ENCODE peak calls at places on chromosome 22, in ten cellular contexts. B, U, G, T, R, L, C, W, J and H are unnamed samples.

GRCh38 chr22:25169278-25170031 is 30.2 kb upstream of the CRYBB3 start:
- DNase-seq in C (no peak), J (peak), W (no peak), G (no peak), R (peak), B (no peak), T (no peak), U (no peak), L (no peak), H (no peak)

GRCh38 chr22:44622147-44622427 is 79.9 kb upstream of the PRR5 start:
- DNase-seq in C (no peak), L (no peak), J (no peak), R (no peak), W (no peak), U (no peak), T (no peak), B (no peak), G (no peak), H (peak)

GRCh38 chr22:20551805-20552449 is 44.5 kb downstream of the MED15 start:
- DNase-seq in L (no peak), T (no peak), U (no peak), B (no peak), R (no peak), W (no peak), G (no peak), J (no peak), C (no peak), H (peak)

GRCh38 chr22:36454916-36455570 is 26.4 kb downstream of the TXN2 start:
- DNase-seq in B (peak), U (peak), L (no peak), T (peak), J (peak), G (peak), W (peak), C (peak), R (peak), H (peak)

GRCh38 chr22:33126881-33127280 is 68.7 kb upstream of the SYN3 start:
- DNase-seq in T (no peak), C (peak), J (no peak), U (no peak), L (no peak), G (no peak), B (no peak), W (no peak), R (no peak), H (no peak)

GRCh38 chr22:50260801-50261614 is 475 bp downstream of the MAPK12 start:
- DNase-seq in W (no peak), R (no peak), C (peak), G (peak), U (no peak), B (peak), L (no peak), T (peak), J (no peak), H (no peak)

GRCh38 chr22:26161746-26162145 is 7.5 kb upstream of the SEZ6L start:
- DNase-seq in L (no peak), B (no peak), U (no peak), G (no peak), W (no peak), T (no peak), R (no peak), J (no peak), C (no peak), H (no peak)

GRCh38 chr22:37028692-37029674 is 9.4 kb downstream of the MPST start:
- DNase-seq in B (no peak), L (no peak), U (no peak), G (no peak), W (no peak), R (no peak), C (no peak), T (peak), J (no peak), H (no peak)

GRCh38 chr22:37173709-37174108 is 14.3 kb downstream of the C1QTNF6 start:
- DNase-seq in R (no peak), T (no peak), J (no peak), G (no peak), B (no peak), C (no peak), U (no peak), W (no peak), L (no peak), H (peak)

GRCh38 chr22:32904044-32904443 is 102.5 kb downstream of the TIMP3 start:
- DNase-seq in U (no peak), T (no peak), L (no peak), C (peak), W (no peak), G (no peak), R (no peak), J (peak), B (peak), H (no peak)

GRCh38 chr22:43996170-43996980 is 27.7 kb upstream of the PARVB start:
- DNase-seq in T (peak), C (no peak), R (no peak), G (peak), L (no peak), B (peak), J (no peak), W (no peak), U (no peak), H (peak)

GRCh38 chr22:44028091-44028490 is 4.0 kb downstream of the PARVB start:
- DNase-seq in U (no peak), B (no peak), G (no peak), W (no peak), T (no peak), C (no peak), R (no peak), L (no peak), J (no peak), H (no peak)

GRCh38 chr22:36366291-36366708 is 21.5 kb downstream of the MYH9 start:
- DNase-seq in T (no peak), R (no peak), C (no peak), L (no peak), U (no peak), G (no peak), B (no peak), J (no peak), W (no peak), H (no peak)

GRCh38 chr22:28142361-28142801 is 223.3 kb upstream of the PITPNB start:
- DNase-seq in W (no peak), T (no peak), U (no peak), R (peak), B (no peak), L (no peak), G (no peak), J (no peak), C (no peak), H (no peak)

DNA sequence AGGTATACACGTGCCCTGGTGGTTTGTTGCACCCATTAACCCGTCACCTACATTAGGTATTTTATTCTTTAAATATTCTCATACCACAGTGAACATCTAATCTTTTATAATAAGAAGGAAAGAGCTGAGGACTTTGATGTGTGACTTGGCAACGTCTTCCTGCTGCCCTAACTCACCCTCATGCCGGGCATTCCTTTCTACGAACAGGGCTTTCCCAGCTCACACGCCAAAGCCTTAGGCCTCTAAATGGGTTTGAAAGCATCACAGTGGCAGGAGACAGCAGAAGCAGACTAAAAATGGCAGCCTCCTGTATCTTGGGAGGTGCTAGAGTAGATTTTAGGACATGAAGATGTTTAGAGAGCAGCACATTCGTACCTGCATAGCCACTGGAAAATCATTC is 52.6 kb downstream of the CLTCL1 start:
- DNase-seq in W (no peak), R (no peak), L (no peak), U (no peak), G (no peak), T (no peak), C (no peak), B (no peak), J (no peak), H (no peak)
- TF ChIP-seq CTCF in W (no peak), R (no peak), L (no peak), U (no peak), G (no peak), T (no peak), C (no peak), B (no peak), J (no peak), H (no peak)

DNA sequence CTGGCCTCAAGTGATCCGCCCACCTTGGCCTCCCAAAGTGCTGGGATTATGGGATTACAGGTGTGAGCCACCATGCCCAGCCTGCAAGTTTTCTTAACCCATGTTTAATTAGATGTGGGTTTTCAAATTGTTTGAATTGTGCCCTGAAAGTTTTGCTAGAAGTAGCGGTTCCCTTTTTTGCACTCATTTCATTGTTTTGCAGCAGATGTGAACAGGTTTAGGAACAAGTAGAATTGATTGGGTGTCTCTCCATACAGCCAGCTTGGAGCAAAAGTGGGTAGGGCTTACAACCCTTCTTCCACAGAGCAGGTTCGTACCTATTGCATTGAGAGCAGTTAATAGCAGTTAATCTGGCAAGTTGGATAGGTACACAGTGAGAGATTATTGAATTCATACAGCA is 16.1 kb downstream of the EWSR1 start:
- DNase-seq in C (no peak), G (no peak), U (no peak), R (no peak), B (no peak), J (no peak), T (no peak), L (no peak), W (no peak), H (no peak)
- TF ChIP-seq POLR2AphosphoS5 in C (no peak), G (no peak), U (no peak), R (no peak), B (no peak), J (no peak), T (no peak), L (no peak), W (no peak), H (no peak)

GRCh38 chr22:46589871-46590271 is 30.3 kb upstream of the GRAMD4 start:
- DNase-seq in U (no peak), J (no peak), L (no peak), B (no peak), W (no peak), R (no peak), G (no peak), C (no peak), T (peak), H (no peak)
- TF ChIP-seq CTCF in U (no peak), J (no peak), L (no peak), B (no peak), W (no peak), R (no peak), G (no peak), C (no peak), T (no peak), H (no peak)

GRCh38 chr22:39173787-39174497 is 21.5 kb upstream of the CBX7 start:
- DNase-seq in C (no peak), R (no peak), W (no peak), G (no peak), T (no peak), J (no peak), L (no peak), U (no peak), B (no peak), H (peak)

GRCh38 chr22:39176067-39176621 is 23.7 kb upstream of the CBX7 start:
- DNase-seq in L (no peak), R (peak), G (peak), T (peak), B (no peak), J (no peak), W (peak), U (no peak), C (peak), H (peak)

GRCh38 chr22:39173050-39173706 is 20.7 kb upstream of the CBX7 start:
- DNase-seq in C (no peak), R (no peak), U (no peak), W (no peak), J (no peak), L (no peak), B (no peak), G (no peak), T (no peak), H (no peak)

GRCh38 chr22:39175127-39176066 is 22.9 kb upstream of the CBX7 start:
- DNase-seq in W (no peak), C (peak), R (no peak), B (no peak), J (no peak), G (no peak), U (no peak), L (no peak), T (peak), H (peak)

GRCh38 chr22:39174498-39175120 is 22.1 kb upstream of the CBX7 start:
- DNase-seq in T (peak), W (peak), G (peak), J (peak), L (peak), U (no peak), B (no peak), C (peak), R (peak), H (peak)
- TF ChIP-seq POLR2AphosphoS5 in T (peak), W (no peak), G (peak), J (no peak), L (no peak), U (no peak), B (no peak), C (peak), R (no peak), H (peak)

DNA sequence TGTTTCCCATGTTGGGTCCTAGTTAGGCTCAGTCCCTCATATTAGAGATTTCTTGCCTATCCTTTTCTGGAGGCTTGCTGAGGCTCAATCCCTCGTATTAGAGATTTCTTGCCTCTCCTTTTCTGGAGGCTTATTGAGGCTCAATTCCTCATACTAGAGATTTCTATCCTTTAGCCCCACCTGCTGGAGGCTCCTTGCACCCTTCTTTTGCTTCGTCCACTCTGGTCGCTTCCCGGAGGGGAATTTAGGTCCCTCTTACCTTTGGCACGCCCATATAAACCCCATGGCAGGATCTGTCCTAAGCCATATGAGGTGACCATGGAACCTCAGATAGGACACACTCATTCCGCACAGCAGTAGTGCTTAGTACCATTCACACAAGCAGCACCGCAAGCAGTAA is 15.9 kb downstream of the CYP2D6 start:
- DNase-seq in R (no peak), J (peak), G (no peak), T (no peak), L (no peak), C (peak), B (peak), U (no peak), W (no peak), H (no peak)
- TF ChIP-seq CTCF in R (no peak), J (peak), G (no peak), T (no peak), L (peak), C (peak), B (no peak), U (peak), W (no peak), H (no peak)